ENCODE peak calls at places on chromosomes 16 and 17, in nine cellular contexts. D is Kasumi-1; I is cardiac fibroblast; P is NCI-H187; K is GM12891; M is NCI-H510A treated with DMSO at 0.1 percent for 48 hours; L is GM04504; E is stimulated activated CD4-positive, alpha-beta T cell treated with anti-CD3 and anti-CD28 coated beads, Interleukin-2, amount 100 ng/mL, for 48 hours; Y is WTC11. A is an unnamed sample.

GRCh38 chr17:19424934-19425868 is 14.2 kb downstream of the RNF112 start:
- DNase-seq in K (no peak), E (no peak), P (no peak), Y (no peak), I (peak), L (no peak), D (no peak), M (no peak), A (peak)

GRCh38 chr16:85445779-85446222 is 167.3 kb upstream of the GSE1 start:
- DNase-seq in L (no peak), K (no peak), Y (no peak), E (no peak), I (no peak), D (no peak), M (no peak), P (no peak), A (peak)

GRCh38 chr17:57404073-57404472 is 147.8 kb downstream of the MSI2 start:
- DNase-seq in K (no peak), P (no peak), M (no peak), L (no peak), Y (no peak), D (peak), I (no peak), E (no peak), A (no peak)

GRCh38 chr17:18363021-18363941 is at the start of gene SHMT1:
- DNase-seq in P (peak), M (peak), I (peak), D (peak), Y (peak), L (peak), E (peak), K (peak), A (peak)

GRCh38 chr17:1111599-1112443 is 68.0 kb downstream of the ABR start:
- DNase-seq in L (no peak), D (no peak), M (peak), I (no peak), Y (no peak), E (no peak), P (no peak), K (no peak), A (no peak)

GRCh38 chr16:78210305-78210704 is 110.9 kb downstream of the WWOX start:
- DNase-seq in P (no peak), Y (no peak), E (no peak), K (no peak), I (peak), D (no peak), L (no peak), M (peak), A (peak)

GRCh38 chr17:79075433-79075805 is 795 bp downstream of the ENGASE start:
- DNase-seq in M (peak), I (no peak), P (no peak), D (peak), K (peak), E (peak), L (no peak), Y (no peak), A (peak)

GRCh38 chr17:2892305-2892971 is 96.2 kb downstream of the RAP1GAP2 start:
- DNase-seq in P (no peak), K (no peak), I (peak), Y (no peak), M (peak), L (peak), D (no peak), E (no peak), A (peak)

GRCh38 chr17:82927311-82927660 is 87.5 kb upstream of the ZNF750 start:
- DNase-seq in Y (no peak), I (no peak), P (no peak), D (no peak), E (no peak), M (no peak), K (no peak), L (no peak), A (no peak)

GRCh38 chr17:49146620-49147306 is 14.2 kb downstream of the B4GALNT2 start:
- DNase-seq in D (no peak), M (no peak), P (no peak), Y (no peak), E (no peak), K (no peak), L (peak), I (peak), A (peak)

GRCh38 chr16:31143036-31143888 is 6.6 kb downstream of the PRSS36 start:
- DNase-seq in D (no peak), Y (peak), E (no peak), I (no peak), M (no peak), K (no peak), P (no peak), L (no peak), A (no peak)

GRCh38 chr17:17107891-17108680 is 65.8 kb downstream of the MPRIP start:
- DNase-seq in Y (no peak), P (no peak), D (no peak), K (no peak), I (no peak), M (no peak), L (no peak), E (no peak), A (peak)

GRCh38 chr16:28107232-28107631 is 43.7 kb upstream of the GSG1L start:
- DNase-seq in P (no peak), Y (no peak), D (no peak), M (no peak), L (no peak), K (no peak), E (no peak), I (no peak), A (no peak)

GRCh38 chr16:27748868-27749546 is 199.1 kb downstream of the KATNIP start:
- DNase-seq in L (peak), E (no peak), Y (peak), K (peak), M (peak), D (peak), P (no peak), I (peak), A (peak)

GRCh38 chr17:7388856-7389255 is 5.5 kb downstream of the PLSCR3 start:
- DNase-seq in M (no peak), E (no peak), P (no peak), I (no peak), K (no peak), L (no peak), D (no peak), Y (no peak), A (no peak)

GRCh38 chr17:47644324-47644723 is 5.4 kb upstream of the KPNB1 start:
- DNase-seq in K (no peak), D (no peak), M (no peak), E (no peak), Y (no peak), L (no peak), P (no peak), I (no peak), A (no peak)

GRCh38 chr17:40615295-40615988 is 32.2 kb downstream of the SMARCE1 start:
- DNase-seq in M (peak), P (no peak), D (no peak), E (no peak), L (peak), K (no peak), I (peak), Y (peak), A (peak)

GRCh38 chr17:43367588-43368242 is 31.1 kb upstream of the ARL4D start:
- DNase-seq in P (no peak), K (no peak), M (peak), D (peak), I (peak), Y (no peak), E (no peak), L (peak), A (peak)

GRCh38 chr17:18224428-18225120 is 861 bp upstream of the LLGL1 start:
- DNase-seq in L (no peak), Y (peak), P (no peak), M (no peak), E (no peak), K (no peak), I (peak), D (no peak), A (peak)

GRCh38 chr17:55654015-55654414 is 68.6 kb downstream of the TMEM100 start:
- DNase-seq in L (no peak), D (no peak), M (no peak), E (no peak), I (no peak), Y (no peak), P (no peak), K (no peak), A (no peak)

GRCh38 chr17:15154618-15155017 is 110.5 kb downstream of the PMP22 start:
- DNase-seq in M (no peak), L (no peak), D (no peak), Y (no peak), E (no peak), P (no peak), K (no peak), I (peak), A (peak)

GRCh38 chr16:50446861-50447260 is 78.1 kb upstream of the BRD7 start:
- DNase-seq in M (no peak), L (no peak), E (no peak), K (no peak), P (no peak), I (no peak), D (no peak), Y (no peak), A (no peak)